ENCODE peak calls at places on chromosomes 5 and 9, in four cellular contexts. T is stimulated activated CD8-positive, alpha-beta memory T cell treated with anti-CD3 and anti-CD28 coated beads, Interleukin-12 subunit alpha, Interleukin-12 subunit beta, amount 100 ng/mL, for 4 hours; Q is hypothalamus; X is activated gamma-delta T cell. E is an unnamed sample.
A peak's percentile ranks its signal among the peaks of the same experiment; 100 is the strongest.

GRCh38 chr9:137759649-137760321 is 117.8 kb upstream of the CACNA1B start:
- DNase-seq in X (no peak), T (no peak), Q (no peak), E (no peak)

GRCh38 chr5:1448511-1449011 is 3.3 kb upstream of the SLC6A3 start:
- DNase-seq in T (no peak), Q (no peak), X (no peak), E (no peak)

GRCh38 chr9:73437758-73438157 is 286.1 kb downstream of the ANXA1 start:
- DNase-seq in X (no peak), T (no peak), Q (no peak), E (no peak)

GRCh38 chr9:34653131-34653530 is 1.1 kb downstream of the IL11RA start:
- DNase-seq in X (no peak), Q (no peak), T (no peak), E (no peak)

GRCh38 chr5:28703651-28704260 is 1665.4 kb upstream of the CDH9 start:
- DNase-seq in T (no peak), Q (no peak), X (no peak), E (no peak)

GRCh38 chr5:112915831-112916230 is 6.2 kb downstream of the REEP5 start:
- DNase-seq in X (no peak), Q (no peak), T (no peak), E (no peak)

GRCh38 chr9:114207034-114207815 is 51.9 kb downstream of the COL27A1 start:
- DNase-seq in X (no peak), T (no peak), Q (no peak), E (no peak)

GRCh38 chr5:149114403-149115312 is 26.6 kb upstream of the ABLIM3 start:
- DNase-seq in Q (peak; percentile 15), T (no peak), X (no peak), E (no peak)

GRCh38 chr9:70160672-70161413 is 97.9 kb upstream of the SMC5 start:
- DNase-seq in Q (no peak), X (no peak), T (no peak), E (no peak)

GRCh38 chr5:144189800-144190429 is 19.2 kb downstream of the KCTD16 start:
- DNase-seq in X (no peak), Q (no peak), T (peak; percentile 61), E (no peak)

GRCh38 chr5:127875235-127876021 is 172.2 kb downstream of the CCDC192 start:
- DNase-seq in T (no peak), X (no peak), Q (peak; percentile 16), E (no peak)

GRCh38 chr9:125387861-125388524 is 126.4 kb downstream of the GAPVD1 start:
- DNase-seq in T (no peak), Q (no peak), X (no peak), E (no peak)

GRCh38 chr5:1958211-1959010 is 75.7 kb upstream of the IRX4 start:
- DNase-seq in Q (no peak), T (no peak), X (no peak), E (no peak)

GRCh38 chr5:172090976-172091547 is 84.6 kb upstream of the FBXW11 start:
- DNase-seq in X (no peak), Q (no peak), T (no peak), E (no peak)

GRCh38 chr9:128911529-128912035 is 9.2 kb upstream of the PHYHD1 start:
- DNase-seq in X (no peak), T (no peak), Q (no peak), E (no peak)

GRCh38 chr5:172118891-172119290 is 69.1 kb downstream of the STK10 start:
- DNase-seq in T (no peak), X (no peak), Q (no peak), E (no peak)

GRCh38 chr5:149632311-149633251 is 51.3 kb downstream of the ARHGEF37 start:
- DNase-seq in Q (no peak), X (no peak), T (no peak), E (no peak)

GRCh38 chr5:93281980-93282772 is 298.8 kb downstream of the NR2F1-AS1 start:
- DNase-seq in Q (no peak), X (no peak), T (no peak), E (no peak)

GRCh38 chr5:64505769-64506566 is at the start of gene RGS7BP:
- DNase-seq in T (no peak), Q (peak; percentile 26), X (no peak), E (peak; percentile 94)

GRCh38 chr5:115895821-115896220 is 54.1 kb downstream of the AP3S1 start:
- DNase-seq in X (no peak), T (no peak), Q (no peak), E (no peak)

GRCh38 chr5:32562841-32563240 is 22.5 kb upstream of the SUB1 start:
- DNase-seq in X (no peak), T (no peak), Q (no peak), E (no peak)

GRCh38 chr9:110125207-110125751 is 82.7 kb downstream of the C9orf152 start:
- DNase-seq in Q (peak; percentile 52), T (no peak), X (no peak), E (no peak)

GRCh38 chr5:54889826-54890225 is 95.6 kb downstream of the ESM1 start:
- DNase-seq in T (no peak), X (no peak), Q (no peak), E (no peak)

GRCh38 chr9:104091708-104092107 is 2.4 kb upstream of the SMC2 start:
- DNase-seq in Q (no peak), T (no peak), X (no peak), E (no peak)

GRCh38 chr5:56369333-56369947 is 136.3 kb upstream of the ANKRD55 start:
- DNase-seq in X (no peak), Q (no peak), T (no peak), E (no peak)

GRCh38 chr5:83654427-83654994 is 66.1 kb downstream of the HAPLN1 start:
- DNase-seq in Q (no peak), T (no peak), X (no peak), E (no peak)

GRCh38 chr9:20996809-20997208 is 34.6 kb downstream of the HACD4 start:
- DNase-seq in X (no peak), Q (no peak), T (no peak), E (no peak)

GRCh38 chr5:16695779-16696178 is 79.0 kb upstream of the RETREG1 start:
- DNase-seq in T (no peak), X (no peak), Q (no peak), E (no peak)

GRCh38 chr5:16886366-16886736 is 49.7 kb downstream of the MYO10 start:
- DNase-seq in T (no peak), Q (no peak), X (no peak), E (no peak)

GRCh38 chr5:51495672-51496071 is 112.4 kb downstream of the ISL1 start:
- DNase-seq in T (no peak), Q (no peak), X (no peak), E (no peak)

GRCh38 chr9:137095664-137096517 is 9.1 kb downstream of the MAN1B1 start:
- DNase-seq in X (peak; percentile 50), T (peak; percentile 69), Q (no peak), E (no peak)

GRCh38 chr5:138752341-138752950 is 779 bp upstream of the CTNNA1 start:
- DNase-seq in Q (no peak), T (no peak), X (no peak), E (no peak)

GRCh38 chr9:6417186-6417585 is 4.2 kb downstream of the UHRF2 start:
- DNase-seq in Q (no peak), X (no peak), T (no peak), E (no peak)

GRCh38 chr5:39411051-39411450 is 13.7 kb downstream of the DAB2 start:
- DNase-seq in T (no peak), Q (no peak), X (no peak), E (no peak)

GRCh38 chr5:154092356-154092755 is 53.6 kb downstream of the MFAP3 start:
- DNase-seq in T (no peak), X (no peak), Q (no peak), E (no peak)

GRCh38 chr5:95761771-95762680 is 30.9 kb downstream of the RHOBTB3 start:
- DNase-seq in X (no peak), T (no peak), Q (no peak), E (no peak)

GRCh38 chr9:125821078-125821477 is 73.9 kb downstream of the PBX3 start:
- DNase-seq in T (no peak), Q (no peak), X (no peak), E (no peak)

E was measured in posterior cingulate gyrus.